ENCODE peak calls at places on chromosomes 3 and 15, in six cellular contexts. O is Calu3, T is A549, P is IMR-90, G is ovary, H is nephron progenitor cell. K is an unnamed sample.

GRCh38 chr3:55483196-55484095 is 3.7 kb downstream of the WNT5A start:
- DNase-seq in H (peak), T (no peak), O (no peak), P (no peak), G (peak), K (no peak)

GRCh38 chr15:77830041-77830440 is 197.3 kb upstream of the LINGO1 start:
- DNase-seq in G (no peak), O (no peak), P (peak), T (no peak), H (no peak), K (no peak)

GRCh38 chr3:123298903-123299302 is 97.2 kb downstream of the SEC22A start:
- DNase-seq in T (peak), H (no peak), G (no peak), O (no peak), P (no peak), K (no peak)

GRCh38 chr3:148625991-148626390 is 71.7 kb upstream of the AGTR1 start:
- DNase-seq in T (no peak), G (no peak), P (no peak), O (no peak), H (no peak), K (no peak)

GRCh38 chr3:14540209-14540575 is at the start of gene GRIP2:
- DNase-seq in P (no peak), H (no peak), T (no peak), G (no peak), O (no peak), K (no peak)

GRCh38 chr3:192130534-192131132 is 596.7 kb downstream of the FGF12 start:
- DNase-seq in H (peak), G (no peak), T (peak), P (peak), O (peak), K (peak)

GRCh38 chr3:36777424-36778218 is 13.3 kb upstream of the DCLK3 start:
- DNase-seq in H (no peak), P (no peak), T (no peak), O (no peak), G (no peak), K (no peak)

GRCh38 chr3:58173029-58173669 is 37.6 kb downstream of the DNASE1L3 start:
- DNase-seq in T (no peak), G (no peak), P (no peak), O (no peak), H (no peak), K (no peak)

GRCh38 chr3:125151916-125152315 is 60.6 kb downstream of the SLC12A8 start:
- DNase-seq in H (no peak), O (no peak), G (no peak), T (no peak), P (peak), K (no peak)

GRCh38 chr3:102339671-102340070 is 95.1 kb upstream of the ZPLD1 start:
- DNase-seq in T (no peak), H (no peak), G (no peak), O (no peak), P (no peak), K (no peak)

GRCh38 chr15:77869021-77869895 is 208.3 kb downstream of the TBC1D2B start:
- DNase-seq in T (no peak), H (peak), P (no peak), G (peak), O (no peak), K (no peak)

GRCh38 chr15:56076651-56077050 is 83.2 kb upstream of the NEDD4 start:
- DNase-seq in O (no peak), G (no peak), H (no peak), T (no peak), P (no peak), K (no peak)

GRCh38 chr3:72154391-72155300 is 369.7 kb upstream of the PROK2 start:
- DNase-seq in T (no peak), P (peak), H (no peak), G (no peak), O (no peak), K (no peak)

GRCh38 chr15:38996111-38996541 is 431.5 kb upstream of the RASGRP1 start:
- DNase-seq in T (no peak), P (peak), H (no peak), G (no peak), O (no peak), K (no peak)

GRCh38 chr3:175608351-175608750 is 749.2 kb downstream of the NAALADL2 start:
- DNase-seq in P (no peak), O (no peak), G (no peak), H (no peak), T (no peak), K (no peak)

GRCh38 chr3:482479-482878 is 285.9 kb downstream of the CHL1 start:
- DNase-seq in H (peak), O (no peak), G (no peak), T (no peak), P (no peak), K (no peak)

GRCh38 chr3:71111784-71112440 is 471.6 kb downstream of the FOXP1 start:
- DNase-seq in H (no peak), P (peak), T (no peak), G (no peak), O (no peak), K (no peak)

GRCh38 chr3:12796171-12797123 is at the start of gene CAND2:
- DNase-seq in H (peak), T (no peak), P (peak), O (no peak), G (peak), K (peak)

GRCh38 chr15:50066693-50067092 is 52.3 kb downstream of the ATP8B4 start:
- DNase-seq in O (no peak), T (no peak), H (no peak), P (no peak), G (no peak), K (no peak)

GRCh38 chr3:182740710-182741109 is 52.6 kb upstream of the ATP11B start:
- DNase-seq in O (peak), G (no peak), T (no peak), P (no peak), H (no peak), K (peak)

GRCh38 chr15:93180128-93180527 is 91.1 kb upstream of the RGMA start:
- DNase-seq in H (no peak), O (no peak), G (no peak), P (no peak), T (no peak), K (no peak)

GRCh38 chr3:113534365-113534764 is 2.0 kb downstream of the SIDT1 start:
- DNase-seq in O (no peak), P (no peak), G (no peak), T (no peak), H (no peak), K (no peak)

GRCh38 chr3:113531826-113532697 is at the start of gene SIDT1:
- DNase-seq in O (peak), G (no peak), H (peak), P (no peak), T (peak), K (peak)

GRCh38 chr3:113535898-113536297 is 3.5 kb downstream of the SIDT1 start:
- DNase-seq in T (no peak), O (no peak), G (no peak), P (no peak), H (no peak), K (no peak)

GRCh38 chr3:113533534-113533892 is 1.2 kb downstream of the SIDT1 start:
- DNase-seq in G (no peak), H (no peak), P (no peak), O (no peak), T (no peak), K (no peak)

GRCh38 chr3:113532698-113533533 is 561 bp downstream of the SIDT1 start:
- DNase-seq in P (no peak), T (peak), O (no peak), G (peak), H (peak), K (peak)
- TF ChIP-seq CTCF in P (no peak), T (no peak), O (no peak), G (no peak), H (no peak), K (no peak)

GRCh38 chr3:25423780-25424179 is 4.3 kb upstream of the RARB start:
- DNase-seq in P (peak), T (no peak), H (no peak), O (no peak), G (no peak), K (no peak)
- TF ChIP-seq CTCF in P (no peak), T (no peak), H (no peak), O (no peak), G (no peak), K (no peak)

DNA sequence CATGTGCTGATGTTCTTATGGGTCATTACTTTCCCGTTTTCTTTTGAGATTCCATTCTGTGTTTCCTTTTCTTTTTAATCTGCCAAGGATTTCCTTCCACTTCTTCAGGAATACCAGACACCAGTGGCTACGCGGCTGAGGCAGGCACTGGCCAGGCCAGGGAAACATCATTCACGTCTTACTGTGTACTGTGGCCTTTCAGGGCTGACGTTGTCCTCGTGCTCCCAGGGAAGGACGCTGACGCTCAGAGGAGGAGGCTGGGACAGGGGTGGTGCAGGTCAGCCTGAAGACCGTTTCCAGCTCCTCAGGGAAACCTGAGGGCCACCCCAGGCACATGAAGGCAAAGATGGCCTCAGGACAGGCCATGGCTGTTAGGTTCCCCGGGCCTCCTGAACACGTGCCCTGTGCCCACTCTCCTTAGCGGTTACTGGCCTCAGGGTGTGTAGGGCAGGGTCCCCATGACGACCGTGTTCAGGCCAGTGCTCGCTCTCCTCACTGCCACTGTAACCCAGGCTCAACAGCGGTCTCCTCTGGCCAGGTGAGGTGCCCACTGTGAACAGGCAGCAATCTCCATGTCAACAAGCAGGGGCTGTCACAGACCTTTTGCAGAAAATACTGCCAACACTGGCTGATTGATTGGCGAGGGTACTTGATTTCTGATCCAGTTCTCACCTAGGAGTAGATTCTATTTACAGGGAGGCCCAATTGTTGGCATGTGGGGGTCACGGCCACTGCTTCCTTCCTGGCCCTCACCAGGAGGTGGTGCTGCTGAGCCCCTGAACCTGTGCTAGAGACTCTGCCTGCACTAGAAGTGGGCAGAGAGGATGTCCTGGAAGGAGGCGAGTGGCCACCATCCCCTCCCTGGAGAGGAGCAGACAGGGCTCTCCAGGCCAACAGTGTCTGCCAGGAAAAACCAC is 169.5 kb downstream of the ATP10A start:
- DNase-seq in O (peak), T (no peak), G (no peak), P (peak), H (peak), K (no peak)
- TF ChIP-seq CTCF in O (no peak), T (peak), G (no peak), P (peak), H (peak), K (peak)

DNA sequence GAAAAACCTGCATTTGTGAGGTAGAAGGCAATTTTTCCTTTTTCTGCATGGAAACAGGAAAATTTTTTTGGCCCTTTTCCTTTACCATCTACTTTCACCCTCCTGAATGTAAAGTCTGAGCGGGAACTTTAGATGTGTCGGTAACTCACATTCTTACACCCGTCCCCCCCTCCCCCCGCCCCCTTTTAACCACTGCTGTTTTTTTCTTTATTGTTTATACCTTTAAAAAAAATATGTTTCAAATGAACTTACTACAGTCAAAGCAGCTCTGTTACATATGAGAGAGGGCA is 487 bp upstream of the HES1 start:
- DNase-seq in O (no peak), G (no peak), P (no peak), T (no peak), H (no peak), K (no peak)
- TF ChIP-seq CTCF in O (no peak), G (no peak), P (no peak), T (no peak), H (no peak), K (no peak)

DNA sequence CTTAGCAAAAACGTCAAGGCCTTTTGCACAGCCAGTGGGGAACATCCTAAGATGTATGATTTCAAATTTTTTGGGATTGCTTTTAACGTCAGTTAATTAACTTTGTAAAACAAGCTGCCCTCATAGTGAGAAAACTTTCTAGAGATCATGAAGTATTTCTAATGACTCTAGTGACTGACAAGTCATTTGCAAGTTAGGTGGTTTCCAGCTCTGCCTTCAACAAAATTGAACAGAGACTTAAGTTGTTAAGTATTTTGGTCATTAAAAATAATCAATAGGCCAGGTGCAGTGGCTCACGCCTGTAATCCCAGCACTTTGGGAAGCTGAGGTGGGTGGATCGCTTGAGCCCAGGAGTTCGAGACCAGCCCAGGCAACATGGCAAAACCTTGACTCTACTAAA is 71.2 kb downstream of the CHDH start:
- DNase-seq in P (no peak), T (no peak), G (no peak), H (no peak), O (no peak), K (no peak)
- TF ChIP-seq CTCF in P (no peak), T (no peak), G (no peak), H (no peak), O (no peak), K (no peak)

DNA sequence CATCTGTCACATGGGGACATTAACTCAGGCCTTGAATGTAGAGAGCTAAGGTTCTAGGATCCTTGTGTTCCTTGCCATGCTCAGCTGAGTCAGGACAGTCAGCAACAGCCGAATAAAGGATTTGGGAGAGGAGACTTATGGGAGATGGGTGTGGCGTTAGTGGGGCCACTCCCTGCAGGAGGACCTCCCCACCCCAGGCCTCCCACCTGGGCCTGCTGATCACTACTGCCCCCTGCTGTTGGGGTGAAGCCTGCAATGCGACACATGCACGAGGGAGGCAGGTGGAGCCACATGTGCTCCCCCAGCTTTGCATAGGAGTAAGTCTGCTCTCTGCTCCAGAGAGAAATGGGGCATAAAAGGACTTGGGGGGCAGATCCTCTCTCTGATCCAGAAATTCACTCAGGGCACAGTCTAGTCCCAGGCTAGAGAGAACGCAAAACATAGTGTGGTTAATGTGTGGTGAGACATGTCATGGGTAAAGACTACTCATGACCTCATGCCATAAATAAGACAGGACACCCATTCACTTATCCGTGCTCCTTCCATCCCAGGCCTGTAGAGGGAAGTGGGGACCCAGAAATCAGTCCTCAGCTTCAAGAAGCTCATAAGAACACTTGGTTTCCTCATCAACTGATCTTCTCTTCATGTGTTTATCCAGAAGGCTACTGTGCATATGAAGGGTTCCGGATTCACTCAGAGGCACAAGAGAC is 19.4 kb downstream of the RBP1 start:
- DNase-seq in P (peak), O (peak), G (no peak), H (no peak), T (peak), K (peak)
- TF ChIP-seq CTCF in P (peak), O (peak), G (no peak), H (peak), T (no peak), K (peak)